ENCODE peak calls at places on chromosomes 11 and 22, in eight cellular contexts. W is T-cell; B is T-helper 1 cell; G is body of pancreas; V is lung microvascular endothelial cell; C is HT1080; H is H7; S is stimulated activated effector memory CD8-positive, alpha-beta T cell treated with anti-CD3 and anti-CD28 coated beads, Interleukin-12 subunit alpha, Interleukin-12 subunit beta, amount 100 ng/mL, for 72 hours. Y is an unnamed sample.

GRCh38 chr22:45061332-45061731 is 51.5 kb upstream of the PHF21B start:
- DNase-seq in W (no peak), B (no peak), G (no peak), V (no peak), C (no peak), H (peak), S (no peak), Y (no peak)

GRCh38 chr11:28447226-28447625 is 339.0 kb downstream of the METTL15 start:
- DNase-seq in W (no peak), B (no peak), G (no peak), V (no peak), C (peak), H (no peak), S (no peak), Y (no peak)

GRCh38 chr11:117145393-117145761 is 1.3 kb downstream of the PAFAH1B2 start:
- DNase-seq in W (no peak), B (no peak), G (no peak), V (peak), C (peak), H (peak), S (no peak), Y (peak)

GRCh38 chr22:35627267-35628041 is 10.3 kb upstream of the MB start:
- DNase-seq in W (peak), B (no peak), G (peak), V (peak), C (peak), H (peak), S (peak), Y (peak)

GRCh38 chr11:108368134-108368533 is 99.2 kb downstream of the C11orf65 start:
- DNase-seq in W (no peak), B (no peak), G (no peak), V (no peak), C (no peak), H (no peak), S (no peak), Y (no peak)

GRCh38 chr22:43273902-43274484 is 69.2 kb downstream of the SCUBE1 start:
- DNase-seq in W (peak), B (no peak), G (peak), V (peak), C (peak), H (peak), S (peak), Y (no peak)

GRCh38 chr11:116459233-116459632 is 313.6 kb downstream of the BUD13 start:
- DNase-seq in W (no peak), B (no peak), G (no peak), V (no peak), C (no peak), H (no peak), S (no peak), Y (peak)

GRCh38 chr11:119493712-119494111 is 70.7 kb upstream of the THY1 start:
- DNase-seq in W (no peak), B (no peak), G (peak), V (peak), C (no peak), H (peak), S (no peak), Y (peak)

GRCh38 chr11:128726464-128727139 is 32.7 kb downstream of the FLI1 start:
- DNase-seq in W (peak), B (peak), G (no peak), V (peak), C (no peak), H (no peak), S (no peak), Y (no peak)

GRCh38 chr11:9150501-9150900 is 59.1 kb upstream of the SCUBE2 start:
- DNase-seq in W (no peak), B (no peak), G (no peak), V (peak), C (peak), H (no peak), S (no peak), Y (no peak)

GRCh38 chr11:47578524-47579460 is at the start of the genes KBTBD4 and NDUFS3:
- DNase-seq in W (peak), B (peak), G (peak), V (peak), C (peak), H (peak), S (peak), Y (peak)

GRCh38 chr22:29689872-29690213 is 30.0 kb upstream of the CABP7 start:
- DNase-seq in W (no peak), B (no peak), G (peak), V (peak), C (no peak), H (peak), S (no peak), Y (peak)

GRCh38 chr11:47400813-47401279 is 7.5 kb upstream of the SLC39A13 start:
- DNase-seq in W (no peak), B (no peak), G (no peak), V (no peak), C (no peak), H (no peak), S (no peak), Y (no peak)

GRCh38 chr11:30567644-30568043 is 18.5 kb downstream of the MPPED2 start:
- DNase-seq in W (no peak), B (no peak), G (no peak), V (no peak), C (no peak), H (no peak), S (no peak), Y (no peak)

GRCh38 chr22:19174106-19175025 is 4.2 kb downstream of the SLC25A1 start:
- DNase-seq in W (no peak), B (no peak), G (peak), V (peak), C (peak), H (peak), S (no peak), Y (no peak)

GRCh38 chr11:100574894-100575769 is 112.0 kb upstream of the ARHGAP42 start:
- DNase-seq in W (no peak), B (no peak), G (no peak), V (peak), C (peak), H (no peak), S (no peak), Y (no peak)

GRCh38 chr11:61417670-61418069 is 12.1 kb downstream of the CPSF7 start:
- DNase-seq in W (no peak), B (no peak), G (no peak), V (peak), C (peak), H (no peak), S (no peak), Y (no peak)

GRCh38 chr11:19460718-19461405 is 220.1 kb upstream of the E2F8 start:
- DNase-seq in W (no peak), B (no peak), G (no peak), V (no peak), C (no peak), H (no peak), S (no peak), Y (no peak)

GRCh38 chr22:44369916-44370804 is 57.4 kb upstream of the SHISAL1 start:
- DNase-seq in W (no peak), B (no peak), G (no peak), V (no peak), C (no peak), H (no peak), S (no peak), Y (no peak)

GRCh38 chr11:11787305-11788066 is 54.3 kb upstream of the USP47 start:
- DNase-seq in W (peak), B (peak), G (peak), V (peak), C (peak), H (peak), S (peak), Y (peak)

GRCh38 chr11:112564228-112564955 is 303.7 kb upstream of the PLET1 start:
- DNase-seq in W (no peak), B (no peak), G (no peak), V (peak), C (peak), H (no peak), S (no peak), Y (peak)